ENCODE peak calls at places on chromosomes 16 and 17, in four cellular contexts. One of them, this sample, is unnamed.

GRCh38 chr16:2856061-2856670 is 1.8 kb downstream of the PRSS22 start:
- ATAC-seq in gastroesophageal sphincter: no peak
- ATAC-seq in RWPE2: peak
- ATAC-seq in left lung: no peak
- ATAC-seq in this sample: peak

GRCh38 chr17:33667671-33668070 is 374.6 kb upstream of the ASIC2 start:
- ATAC-seq in gastroesophageal sphincter: no peak
- ATAC-seq in left lung: no peak
- ATAC-seq in RWPE2: no peak
- ATAC-seq in this sample: no peak

GRCh38 chr16:2904922-2905240 is 6.8 kb upstream of the FLYWCH1 start:
- ATAC-seq in RWPE2: no peak
- ATAC-seq in left lung: no peak
- ATAC-seq in gastroesophageal sphincter: no peak
- ATAC-seq in this sample: peak

GRCh38 chr17:81550285-81550684 is 1.9 kb downstream of the FAAP100 start:
- ATAC-seq in gastroesophageal sphincter: no peak
- ATAC-seq in RWPE2: no peak
- ATAC-seq in left lung: no peak
- ATAC-seq in this sample: no peak

GRCh38 chr17:72617557-72617956 is 474.9 kb downstream of the SLC39A11 start:
- ATAC-seq in gastroesophageal sphincter: no peak
- ATAC-seq in RWPE2: no peak
- ATAC-seq in left lung: no peak
- ATAC-seq in this sample: no peak

GRCh38 chr16:78577597-78577996 is 478.1 kb downstream of the WWOX start:
- ATAC-seq in gastroesophageal sphincter: no peak
- ATAC-seq in left lung: no peak
- ATAC-seq in RWPE2: no peak
- ATAC-seq in this sample: no peak

GRCh38 chr16:58363746-58364393 is 28.4 kb upstream of the GINS3 start:
- ATAC-seq in left lung: no peak
- ATAC-seq in RWPE2: no peak
- ATAC-seq in gastroesophageal sphincter: no peak
- ATAC-seq in this sample: no peak

GRCh38 chr16:78735337-78735736 is 635.9 kb downstream of the WWOX start:
- ATAC-seq in gastroesophageal sphincter: no peak
- ATAC-seq in left lung: no peak
- ATAC-seq in RWPE2: peak
- ATAC-seq in this sample: no peak

GRCh38 chr17:64706224-64707076 is 44.3 kb upstream of the SMURF2 start:
- ATAC-seq in gastroesophageal sphincter: no peak
- ATAC-seq in RWPE2: peak
- ATAC-seq in left lung: peak
- ATAC-seq in this sample: peak

GRCh38 chr17:14515015-14515414 is 214.1 kb downstream of the HS3ST3B1 start:
- ATAC-seq in RWPE2: no peak
- ATAC-seq in gastroesophageal sphincter: no peak
- ATAC-seq in left lung: no peak
- ATAC-seq in this sample: no peak

GRCh38 chr16:54062361-54063346 is 223.9 kb downstream of the IRX3 start:
- ATAC-seq in RWPE2: no peak
- ATAC-seq in gastroesophageal sphincter: no peak
- ATAC-seq in left lung: no peak
- ATAC-seq in this sample: no peak

GRCh38 chr17:72126575-72127486 is 6.0 kb downstream of the SOX9 start:
- ATAC-seq in gastroesophageal sphincter: no peak
- ATAC-seq in RWPE2: peak
- ATAC-seq in left lung: no peak
- ATAC-seq in this sample: peak

GRCh38 chr17:2174471-2175293 is 119.8 kb downstream of the HIC1 start:
- ATAC-seq in RWPE2: peak
- ATAC-seq in gastroesophageal sphincter: peak
- ATAC-seq in left lung: peak
- ATAC-seq in this sample: peak

GRCh38 chr17:46984892-46985291 is 5.8 kb upstream of the RPRML start:
- ATAC-seq in gastroesophageal sphincter: no peak
- ATAC-seq in left lung: no peak
- ATAC-seq in RWPE2: no peak
- ATAC-seq in this sample: no peak

GRCh38 chr16:707062-707538 is 1.5 kb upstream of the FBXL16 start:
- ATAC-seq in left lung: no peak
- ATAC-seq in gastroesophageal sphincter: no peak
- ATAC-seq in RWPE2: peak
- ATAC-seq in this sample: no peak

GRCh38 chr17:6583411-6583810 is 27.1 kb upstream of the PITPNM3 start:
- ATAC-seq in gastroesophageal sphincter: no peak
- ATAC-seq in RWPE2: no peak
- ATAC-seq in left lung: no peak
- ATAC-seq in this sample: no peak

GRCh38 chr16:30438835-30439234 is 6.8 kb downstream of the SEPHS2 start:
- ATAC-seq in gastroesophageal sphincter: no peak
- ATAC-seq in RWPE2: no peak
- ATAC-seq in left lung: no peak
- ATAC-seq in this sample: no peak

GRCh38 chr17:2563543-2563942 is 29.9 kb upstream of the PAFAH1B1 start:
- ATAC-seq in RWPE2: peak
- ATAC-seq in gastroesophageal sphincter: no peak
- ATAC-seq in left lung: no peak
- ATAC-seq in this sample: no peak

GRCh38 chr16:1296688-1297412 is 12.6 kb upstream of the UBE2I start:
- ATAC-seq in left lung: peak
- ATAC-seq in gastroesophageal sphincter: no peak
- ATAC-seq in RWPE2: peak
- ATAC-seq in this sample: no peak

GRCh38 chr16:1159973-1160772 is 7.3 kb downstream of the CACNA1H start:
- ATAC-seq in gastroesophageal sphincter: peak
- ATAC-seq in RWPE2: peak
- ATAC-seq in left lung: peak
- ATAC-seq in this sample: peak

GRCh38 chr16:31344712-31345111 is 10.3 kb upstream of the ITGAX start:
- ATAC-seq in RWPE2: no peak
- ATAC-seq in left lung: no peak
- ATAC-seq in gastroesophageal sphincter: no peak
- ATAC-seq in this sample: no peak

GRCh38 chr17:19288453-19288852 is 51.3 kb downstream of the EPN2 start:
- ATAC-seq in gastroesophageal sphincter: no peak
- ATAC-seq in RWPE2: no peak
- ATAC-seq in left lung: peak
- ATAC-seq in this sample: peak

GRCh38 chr16:1941162-1941923 is 1.7 kb downstream of the MSRB1 start:
- ATAC-seq in RWPE2: no peak
- ATAC-seq in left lung: no peak
- ATAC-seq in gastroesophageal sphincter: no peak
- ATAC-seq in this sample: no peak

GRCh38 chr16:21959050-21959449 is 5.9 kb downstream of the UQCRC2 start:
- ATAC-seq in gastroesophageal sphincter: no peak
- ATAC-seq in left lung: no peak
- ATAC-seq in RWPE2: no peak
- ATAC-seq in this sample: no peak

GRCh38 chr16:53792161-53792951 is 88.4 kb downstream of the FTO start:
- ATAC-seq in left lung: peak
- ATAC-seq in RWPE2: no peak
- ATAC-seq in gastroesophageal sphincter: no peak
- ATAC-seq in this sample: no peak

GRCh38 chr16:50165473-50165872 is 12.4 kb downstream of the TENT4B start:
- ATAC-seq in gastroesophageal sphincter: no peak
- ATAC-seq in left lung: no peak
- ATAC-seq in RWPE2: no peak
- ATAC-seq in this sample: no peak

GRCh38 chr17:46925185-46925858 is 2.4 kb downstream of the GOSR2 start:
- ATAC-seq in RWPE2: no peak
- ATAC-seq in left lung: no peak
- ATAC-seq in gastroesophageal sphincter: no peak
- ATAC-seq in this sample: no peak

GRCh38 chr16:280991-281659 is 734 bp downstream of the ARHGDIG start:
- ATAC-seq in left lung: no peak
- ATAC-seq in RWPE2: no peak
- ATAC-seq in gastroesophageal sphincter: no peak
- ATAC-seq in this sample: no peak

GRCh38 chr16:55597928-55598327 is 31.4 kb downstream of the CAPNS2 start:
- ATAC-seq in RWPE2: no peak
- ATAC-seq in gastroesophageal sphincter: no peak
- ATAC-seq in left lung: no peak
- ATAC-seq in this sample: no peak

GRCh38 chr16:82584553-82585152 is 42.1 kb upstream of the CDH13 start:
- ATAC-seq in RWPE2: no peak
- ATAC-seq in left lung: no peak
- ATAC-seq in gastroesophageal sphincter: no peak
- ATAC-seq in this sample: no peak

GRCh38 chr17:63124536-63124935 is 158.5 kb downstream of the TANC2 start:
- ATAC-seq in left lung: no peak
- ATAC-seq in gastroesophageal sphincter: no peak
- ATAC-seq in RWPE2: peak
- ATAC-seq in this sample: peak

GRCh38 chr17:69314246-69315030 is 12.5 kb downstream of the ABCA5 start:
- ATAC-seq in RWPE2: no peak
- ATAC-seq in left lung: no peak
- ATAC-seq in gastroesophageal sphincter: no peak
- ATAC-seq in this sample: peak

GRCh38 chr16:69921125-69921524 is 30.0 kb upstream of the CLEC18A start:
- ATAC-seq in RWPE2: no peak
- ATAC-seq in gastroesophageal sphincter: no peak
- ATAC-seq in left lung: no peak
- ATAC-seq in this sample: no peak

GRCh38 chr17:36474571-36474970 is 11.9 kb upstream of the ZNHIT3 start:
- ATAC-seq in gastroesophageal sphincter: no peak
- ATAC-seq in left lung: no peak
- ATAC-seq in RWPE2: no peak
- ATAC-seq in this sample: no peak

This sample was measured in SK-N-SH treated with all-trans-retinoic acid at 6 μM for 48 hours.